ENCODE peak calls at places on chromosomes 5 and 9, in five cellular contexts. O, V, K, C and P are unnamed samples.

GRCh38 chr5:76175821-76176403 is 92.7 kb downstream of the SV2C start:
- DNase-seq in O (peak), V (no peak), K (peak), C (no peak), P (peak)

GRCh38 chr9:76898786-76899185 is 7.1 kb downstream of the PRUNE2 start:
- DNase-seq in O (no peak), V (no peak), K (no peak), C (no peak), P (no peak)

GRCh38 chr9:124940521-124940893 is 376 bp downstream of the GOLGA1 start:
- DNase-seq in O (no peak), V (no peak), K (no peak), C (no peak), P (no peak)

GRCh38 chr5:91382530-91383026 is 539 bp downstream of the ARRDC3 start:
- DNase-seq in O (peak), V (peak), K (peak), C (peak), P (peak)

GRCh38 chr5:59130441-59130840 is 547.6 kb downstream of the RAB3C start:
- DNase-seq in O (no peak), V (no peak), K (no peak), C (no peak), P (peak)

GRCh38 chr5:130425405-130425804 is 521.1 kb downstream of the CHSY3 start:
- DNase-seq in O (no peak), V (no peak), K (no peak), C (no peak), P (no peak)

GRCh38 chr9:94538908-94539307 is 16.0 kb upstream of the PCAT7 start:
- DNase-seq in O (no peak), V (no peak), K (no peak), C (no peak), P (no peak)

GRCh38 chr5:55063899-55064298 is 38.5 kb upstream of the GZMA start:
- DNase-seq in O (no peak), V (no peak), K (no peak), C (no peak), P (no peak)

GRCh38 chr9:35367451-35367850 is 122.5 kb upstream of the RUSC2 start:
- DNase-seq in O (no peak), V (no peak), K (no peak), C (no peak), P (no peak)

GRCh38 chr5:54638090-54638489 is 120.5 kb downstream of the SNX18 start:
- DNase-seq in O (peak), V (no peak), K (no peak), C (no peak), P (no peak)

GRCh38 chr9:34403554-34404380 is 27.1 kb upstream of the MYORG start:
- DNase-seq in O (peak), V (peak), K (peak), C (peak), P (peak)

GRCh38 chr9:87039809-87040392 is 92.6 kb upstream of the GAS1 start:
- DNase-seq in O (no peak), V (no peak), K (no peak), C (no peak), P (no peak)

GRCh38 chr9:126857261-126857960 is 3.0 kb upstream of the ZBTB34 start:
- DNase-seq in O (no peak), V (peak), K (no peak), C (no peak), P (no peak)

GRCh38 chr9:129894106-129894823 is 59.0 kb downstream of the USP20 start:
- DNase-seq in O (peak), V (no peak), K (no peak), C (no peak), P (no peak)
- H3K4me3 ChIP-seq in O (no peak), V (no peak), K (no peak), C (no peak), P (no peak)

DNA sequence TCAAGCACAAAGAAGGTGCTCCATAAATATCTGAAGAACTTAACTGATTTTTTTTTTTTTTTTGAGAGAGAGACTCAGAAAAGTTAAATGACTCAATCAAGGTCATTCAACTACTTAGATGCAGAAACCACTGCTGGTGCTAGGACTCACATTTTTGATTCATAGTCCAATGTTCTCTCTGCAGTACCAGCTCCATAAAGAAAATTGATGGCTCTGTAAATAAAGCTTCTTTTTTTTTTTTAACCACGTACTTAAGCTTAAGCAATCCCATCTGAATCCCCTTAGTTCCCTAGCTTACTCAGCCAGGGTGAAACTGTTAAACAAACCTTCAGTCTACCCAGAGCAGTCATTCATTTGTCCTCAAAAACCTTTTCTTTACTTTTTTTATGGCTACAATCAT is 657.0 kb upstream of the WWC1 start:
- DNase-seq in O (no peak), V (no peak), K (no peak), C (no peak), P (no peak)
- H3K4me3 ChIP-seq in O (no peak), V (no peak), K (no peak), C (no peak), P (no peak)

DNA sequence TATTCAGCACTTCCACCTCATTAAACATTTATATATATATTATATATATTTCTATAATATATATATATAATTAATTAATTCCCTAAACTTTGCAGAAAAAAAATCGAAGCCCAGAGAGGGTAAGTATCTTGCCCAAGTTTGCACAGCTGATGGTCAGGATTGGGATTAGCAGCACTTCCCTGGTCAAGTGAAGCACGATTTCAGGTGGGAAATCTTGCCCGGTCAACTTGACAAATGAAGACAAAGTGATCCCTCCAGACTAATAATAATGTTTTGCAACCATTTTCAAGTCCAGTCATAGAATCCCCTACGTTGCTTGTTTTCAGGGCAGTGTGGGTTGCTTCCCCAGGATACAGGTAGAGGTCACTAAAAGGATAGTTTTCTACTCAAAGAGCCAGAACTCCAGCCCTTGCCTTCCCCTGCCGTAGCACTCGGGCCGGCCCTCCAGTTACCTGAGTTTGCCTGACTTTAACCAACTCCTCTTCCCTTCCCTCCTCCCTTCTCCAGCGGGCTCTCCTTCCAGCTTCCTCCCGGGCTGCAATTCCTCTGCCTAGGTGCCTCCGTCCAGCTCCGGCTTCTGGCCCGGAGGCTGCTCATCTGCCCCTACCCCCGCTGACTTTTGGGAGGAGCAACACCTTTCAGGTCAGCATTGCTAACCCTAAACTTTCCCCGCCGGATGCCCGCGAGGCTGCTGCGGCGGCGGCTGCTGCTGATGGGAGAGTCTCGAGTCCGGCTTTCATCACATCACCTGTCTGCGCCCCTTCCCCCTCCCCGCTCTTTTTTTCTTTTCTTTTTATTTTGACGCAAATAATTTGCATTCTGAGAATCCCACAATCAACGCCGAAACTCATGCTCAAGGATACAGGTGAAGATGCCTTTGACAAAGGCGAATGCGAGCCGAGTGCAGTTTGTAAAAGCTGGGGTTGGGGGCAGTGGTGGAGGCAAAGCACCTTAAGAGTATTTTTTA is 928 bp downstream of the PRLR start:
- DNase-seq in O (no peak), V (peak), K (no peak), C (no peak), P (peak)
- H3K4me3 ChIP-seq in O (no peak), V (peak), K (no peak), C (peak), P (no peak)

GRCh38 chr9:14344846-14345585 is 31.1 kb upstream of the NFIB start:
- DNase-seq in O (no peak), V (no peak), K (no peak), C (no peak), P (no peak)

GRCh38 chr9:14343948-14344547 is 30.1 kb upstream of the NFIB start:
- DNase-seq in O (no peak), V (no peak), K (no peak), C (peak), P (no peak)

GRCh38 chr9:14346301-14346721 is 32.4 kb upstream of the NFIB start:
- DNase-seq in O (no peak), V (peak), K (no peak), C (no peak), P (no peak)

GRCh38 chr9:14346826-14347407 is 33.0 kb upstream of the NFIB start:
- DNase-seq in O (no peak), V (no peak), K (no peak), C (peak), P (no peak)

GRCh38 chr9:14345586-14346237 is 31.8 kb upstream of the NFIB start:
- DNase-seq in O (no peak), V (no peak), K (no peak), C (no peak), P (no peak)
- H3K4me3 ChIP-seq in O (no peak), V (no peak), K (no peak), C (no peak), P (no peak)

GRCh38 chr5:63837437-63837836 is 124.8 kb downstream of the HTR1A start:
- DNase-seq in O (no peak), V (no peak), K (no peak), C (no peak), P (no peak)
- H3K4me3 ChIP-seq in O (no peak), V (no peak), K (no peak), C (no peak), P (no peak)